ENCODE peak calls at places on chromosome 12, in six cellular contexts. N, D, L, Y, X and K are unnamed samples. For H3K9me3, the result is how much of the 10 kb centered on the place peaks cover.

GRCh38 chr12:102680296-102680695 is 199.9 kb upstream of the IGF1 start:
- DNase-seq in X (no peak), Y (no peak), N (no peak), D (no peak), L (no peak), K (no peak)

GRCh38 chr12:15486859-15487258 is 164.6 kb downstream of the PTPRO start:
- DNase-seq in X (no peak), N (no peak), Y (no peak), L (no peak), D (no peak), K (no peak)

GRCh38 chr12:80681786-80682185 is 25.6 kb upstream of the MYF6 start:
- DNase-seq in N (no peak), D (no peak), L (no peak), Y (no peak), X (no peak), K (no peak)

GRCh38 chr12:8987163-8987562 is 2.2 kb upstream of the KLRG1 start:
- DNase-seq in D (no peak), L (no peak), Y (no peak), N (no peak), X (no peak), K (no peak)

GRCh38 chr12:132323171-132324010 is 6.0 kb downstream of the GALNT9 start:
- DNase-seq in D (no peak), X (no peak), Y (no peak), L (no peak), N (no peak), K (no peak)

GRCh38 chr12:130650131-130650530 is 66.0 kb downstream of the RIMBP2 start:
- DNase-seq in N (no peak), D (no peak), X (no peak), L (no peak), Y (no peak), K (no peak)

GRCh38 chr12:56900583-56900982 is 33.6 kb downstream of the SDR9C7 start:
- DNase-seq in X (no peak), Y (no peak), L (peak), D (no peak), N (no peak), K (peak)

GRCh38 chr12:132445884-132446471 is 44.0 kb upstream of the FBRSL1 start:
- DNase-seq in Y (peak), L (peak), N (peak), X (peak), D (peak), K (no peak)

GRCh38 chr12:80472912-80473500 is 29.0 kb downstream of the PTPRQ start:
- DNase-seq in N (peak), X (no peak), Y (no peak), D (peak), L (peak), K (peak)

GRCh38 chr12:113266106-113266895 is 45.0 kb downstream of the TPCN1 start:
- DNase-seq in Y (no peak), X (no peak), D (no peak), L (no peak), N (no peak), K (no peak)

GRCh38 chr12:106205208-106206069 is 42.4 kb downstream of the CKAP4 start:
- DNase-seq in L (no peak), D (no peak), N (peak), X (peak), Y (no peak), K (no peak)

GRCh38 chr12:112868459-112869041 is 38.2 kb upstream of the OAS1 start:
- DNase-seq in L (no peak), Y (no peak), D (peak), N (peak), X (peak), K (no peak)

GRCh38 chr12:14258468-14258947 is 107.0 kb upstream of the ATF7IP start:
- DNase-seq in X (no peak), D (no peak), N (no peak), L (peak), Y (no peak), K (no peak)

GRCh38 chr12:124655317-124656213 is 88.2 kb upstream of the NCOR2 start:
- DNase-seq in N (peak), D (peak), Y (peak), X (peak), L (peak), K (peak)

GRCh38 chr12:19856389-19856788 is 417.1 kb downstream of the AEBP2 start:
- DNase-seq in N (no peak), Y (no peak), X (no peak), L (peak), D (no peak), K (peak)

GRCh38 chr12:92297405-92297804 is 151.8 kb upstream of the BTG1 start:
- DNase-seq in Y (no peak), X (no peak), N (no peak), D (no peak), L (no peak), K (no peak)

GRCh38 chr12:123996581-123996980 is 23.6 kb downstream of the ZNF664 start:
- DNase-seq in L (no peak), D (no peak), N (no peak), Y (no peak), X (no peak), K (no peak)

GRCh38 chr12:42732908-42733411 is 143.4 kb upstream of the PRICKLE1 start:
- DNase-seq in Y (no peak), X (no peak), N (no peak), D (no peak), L (no peak), K (no peak)

GRCh38 chr12:125081427-125081826 is 16.2 kb downstream of the AACS start:
- DNase-seq in N (no peak), L (no peak), D (no peak), Y (no peak), X (no peak), K (no peak)

GRCh38 chr12:113136990-113137511 is 1.5 kb upstream of the RASAL1 start:
- DNase-seq in X (no peak), N (no peak), Y (no peak), L (no peak), D (no peak), K (no peak)

GRCh38 chr12:46049665-46050064 is 59.3 kb upstream of the SCAF11 start:
- DNase-seq in Y (no peak), L (no peak), D (no peak), N (no peak), X (peak), K (no peak)
- H3K9me3 ChIP-seq in Y (under half), L (under half), D (under half), N (under half), X (under half), K (half or more)

DNA sequence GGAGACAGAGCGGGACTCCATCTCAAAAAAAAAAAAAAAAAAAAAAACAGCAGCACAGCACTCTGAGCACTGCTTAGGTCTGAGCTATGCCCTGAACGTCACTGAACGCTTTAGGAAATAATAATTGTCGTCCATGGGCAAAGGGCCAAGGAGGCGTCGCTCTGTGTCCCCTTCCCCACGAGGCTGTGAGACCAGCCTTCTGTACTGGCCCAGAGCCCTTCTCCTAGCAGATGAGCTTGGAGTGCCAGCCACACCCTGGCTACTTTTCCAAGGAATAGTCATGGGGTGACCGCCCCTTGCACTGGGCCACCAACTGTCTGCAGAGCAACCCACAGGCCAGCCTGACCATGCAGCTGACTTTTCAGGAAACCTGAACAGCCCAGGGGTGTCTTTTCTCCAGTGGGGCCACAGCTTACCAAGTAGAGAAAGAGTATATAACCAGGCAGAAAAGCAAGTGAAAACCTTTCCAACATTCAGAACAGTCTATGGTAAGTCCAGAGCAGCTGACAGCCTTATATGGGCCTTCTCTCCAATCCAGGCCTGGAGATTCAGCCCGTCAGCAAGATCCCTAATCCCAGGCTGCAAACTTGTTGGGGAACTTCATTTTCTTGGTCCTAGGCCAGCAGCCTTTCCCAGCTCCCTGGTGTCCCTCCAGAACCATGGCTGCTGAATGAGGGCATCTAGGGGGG is 28.5 kb downstream of the CD9 start:
- DNase-seq in N (no peak), X (no peak), Y (no peak), D (no peak), L (no peak), K (no peak)
- H4K8ac ChIP-seq in N (peak), X (no peak), Y (no peak), D (no peak), L (peak), K (peak)

GRCh38 chr12:17866802-17867201 is 223.2 kb downstream of the RERGL start:
- DNase-seq in X (no peak), Y (no peak), L (no peak), N (no peak), D (no peak), K (no peak)
- H3K23ac ChIP-seq in X (no peak), Y (no peak), L (no peak), N (no peak), D (no peak), K (no peak)

GRCh38 chr12:51827925-51828818 is 20.3 kb downstream of the FIGNL2 start:
- DNase-seq in Y (no peak), L (peak), D (no peak), X (no peak), N (no peak), K (no peak)
- H3K9me3 ChIP-seq in Y (under half), L (under half), D (under half), X (under half), N (under half), K (under half)

GRCh38 chr12:62282375-62282774 is 22.2 kb downstream of the USP15 start:
- DNase-seq in Y (no peak), N (no peak), D (no peak), L (no peak), X (no peak), K (no peak)
- H4K8ac ChIP-seq in Y (no peak), N (no peak), D (no peak), L (no peak), X (no peak), K (no peak)

DNA sequence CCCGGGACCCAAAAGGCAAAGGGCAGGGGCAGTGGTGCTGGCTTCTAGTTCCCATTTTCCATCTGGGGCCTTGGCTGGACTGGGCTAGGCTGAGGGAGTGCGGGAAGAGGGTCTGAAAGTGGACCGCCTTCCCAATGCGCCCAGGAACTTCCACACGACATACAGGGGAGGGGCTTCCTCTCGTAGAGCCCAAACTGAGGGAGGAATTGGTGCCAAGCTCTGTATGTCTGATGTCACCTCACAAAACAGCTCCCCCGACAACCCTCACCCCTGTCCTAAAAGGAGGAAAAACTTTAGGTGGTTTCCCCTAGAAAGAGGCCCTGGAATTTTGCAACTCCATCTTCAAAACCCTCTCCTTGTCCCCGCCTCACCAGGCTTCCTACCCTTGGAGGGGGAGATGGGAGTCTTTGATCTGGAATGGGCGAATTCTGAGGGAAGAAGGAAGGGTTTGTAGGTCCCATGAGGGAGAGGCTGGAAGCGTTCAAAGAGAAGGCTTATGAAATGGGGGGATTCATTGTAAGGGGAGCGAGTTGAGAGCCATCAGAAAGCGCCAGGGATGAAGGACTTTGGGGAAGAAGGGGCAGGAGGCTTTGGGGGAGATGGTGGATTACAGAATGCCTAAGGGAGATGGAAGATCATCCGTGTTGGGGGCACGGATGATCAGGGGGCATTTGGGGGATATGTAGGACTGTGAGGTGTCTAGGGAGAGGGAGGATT is 851 bp downstream of the GLTP start:
- DNase-seq in D (no peak), N (peak), L (no peak), X (no peak), Y (no peak), K (peak)
- H3K23ac ChIP-seq in D (no peak), N (no peak), L (peak), X (no peak), Y (no peak), K (peak)

DNA sequence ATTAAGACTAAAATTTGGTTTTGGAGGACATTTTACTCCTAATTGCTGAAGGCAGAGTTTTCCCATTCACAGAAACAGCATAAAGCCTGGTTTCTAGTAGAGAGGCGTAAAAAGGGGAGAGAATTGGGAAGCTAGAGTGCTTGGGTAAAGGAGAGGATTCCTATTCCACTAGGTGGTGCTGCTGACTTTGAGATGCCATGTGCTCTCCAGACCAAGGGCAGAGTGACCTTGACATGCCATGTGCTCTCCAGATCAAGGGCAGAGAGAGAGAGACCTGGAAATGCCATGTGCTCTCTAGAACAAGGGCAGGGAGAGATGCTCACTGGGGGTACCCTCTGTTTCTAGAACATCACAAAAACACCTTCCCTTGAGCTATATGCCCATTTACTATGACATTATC is 176.2 kb upstream of the PDZRN4 start:
- DNase-seq in Y (no peak), D (no peak), X (no peak), N (no peak), L (no peak), K (no peak)
- H3K9me3 ChIP-seq in Y (half or more), D (under half), X (under half), N (under half), L (under half), K (half or more)

GRCh38 chr12:44837114-44837800 is 38.9 kb downstream of the NELL2 start:
- DNase-seq in X (no peak), N (peak), L (no peak), D (no peak), Y (no peak), K (no peak)
- H4K8ac ChIP-seq in X (no peak), N (no peak), L (no peak), D (no peak), Y (no peak), K (no peak)

GRCh38 chr12:6852651-6853354 is 853 bp downstream of the USP5 start:
- DNase-seq in D (no peak), L (peak), Y (no peak), N (no peak), X (peak), K (peak)
- H3K23ac ChIP-seq in D (no peak), L (peak), Y (no peak), N (no peak), X (no peak), K (no peak)